ENCODE peak calls at places on chromosomes 12 and 14, in six cellular contexts. Y is GM04504; S is HFF-Myc; G is GM13977; K is CD8-positive, alpha-beta T cell; D is EL. O is an unnamed sample.

GRCh38 chr12:80937391-80938238 is at the start of gene LIN7A:
- DNase-seq in Y (peak), S (no peak), G (peak), K (no peak), D (peak), O (peak)

GRCh38 chr14:105348945-105349699 is 34.6 kb downstream of the PACS2 start:
- DNase-seq in Y (no peak), S (no peak), G (no peak), K (no peak), D (no peak), O (no peak)

GRCh38 chr12:54298904-54299303 is 1.9 kb downstream of the NFE2 start:
- DNase-seq in Y (no peak), S (no peak), G (no peak), K (no peak), D (no peak), O (no peak)

GRCh38 chr12:104632724-104633181 is 176.0 kb downstream of the CHST11 start:
- DNase-seq in Y (peak), S (no peak), G (no peak), K (no peak), D (no peak), O (no peak)

GRCh38 chr12:31736472-31736871 is 7.7 kb upstream of the AMN1 start:
- DNase-seq in Y (peak), S (no peak), G (no peak), K (peak), D (peak), O (no peak)

GRCh38 chr14:52315355-52315718 is 1.2 kb downstream of the PTGER2 start:
- DNase-seq in Y (no peak), S (no peak), G (no peak), K (no peak), D (no peak), O (peak)

GRCh38 chr14:31572955-31573354 is 11.8 kb downstream of the NUBPL start:
- DNase-seq in Y (no peak), S (no peak), G (no peak), K (no peak), D (no peak), O (no peak)

GRCh38 chr14:100037351-100037750 is 27.9 kb upstream of the EVL start:
- DNase-seq in Y (no peak), S (no peak), G (no peak), K (no peak), D (peak), O (no peak)

GRCh38 chr14:88695873-88696272 is 96.9 kb downstream of the EML5 start:
- DNase-seq in Y (no peak), S (no peak), G (no peak), K (no peak), D (peak), O (no peak)